ENCODE peak calls at places on chromosomes 5 and 9, in four cellular contexts. One of them, this sample, is unnamed.
A peak's percentile ranks its signal among the peaks of the same experiment; 100 is the strongest.

GRCh38 chr5:17001418-17001817 is 65.3 kb upstream of the MYO10 start:
- DNase-seq in GM12878: no peak
- DNase-seq in HepG2: no peak
- DNase-seq in K562: no peak
- DNase-seq in this sample: no peak

GRCh38 chr5:135079282-135079681 is 45.3 kb upstream of the PITX1 start:
- DNase-seq in GM12878: no peak
- DNase-seq in K562: no peak
- DNase-seq in HepG2: no peak
- DNase-seq in this sample: no peak

GRCh38 chr5:141050622-141051525 is at the start of gene PCDHB1:
- DNase-seq in HepG2: no peak
- DNase-seq in GM12878: no peak
- DNase-seq in K562: no peak
- DNase-seq in this sample: no peak

GRCh38 chr5:104344809-104345512 is 782.4 kb upstream of the NUDT12 start:
- DNase-seq in K562: no peak
- DNase-seq in HepG2: peak; percentile 3
- DNase-seq in GM12878: no peak
- DNase-seq in this sample: no peak

GRCh38 chr5:120388016-120388781 is 75.9 kb upstream of the PRR16 start:
- DNase-seq in GM12878: no peak
- DNase-seq in HepG2: no peak
- DNase-seq in K562: no peak
- DNase-seq in this sample: no peak

GRCh38 chr9:121393318-121393717 is 23.3 kb upstream of the STOM start:
- DNase-seq in K562: no peak
- DNase-seq in HepG2: no peak
- DNase-seq in GM12878: no peak
- DNase-seq in this sample: no peak

GRCh38 chr9:81588148-81588874 is 101.0 kb downstream of the TLE1 start:
- DNase-seq in GM12878: no peak
- DNase-seq in K562: no peak
- DNase-seq in HepG2: peak; percentile 99
- DNase-seq in this sample: no peak

GRCh38 chr9:78783743-78784142 is 486.8 kb downstream of the PSAT1 start:
- DNase-seq in HepG2: no peak
- DNase-seq in K562: no peak
- DNase-seq in GM12878: no peak
- DNase-seq in this sample: no peak

GRCh38 chr9:117487555-117488175 is 72.8 kb upstream of the ASTN2 start:
- DNase-seq in HepG2: peak; percentile 72
- DNase-seq in GM12878: peak; percentile 7
- DNase-seq in K562: peak; percentile 65
- DNase-seq in this sample: peak; percentile 84

GRCh38 chr5:59218424-59219045 is 635.7 kb downstream of the RAB3C start:
- DNase-seq in HepG2: peak; percentile 8
- DNase-seq in GM12878: no peak
- DNase-seq in K562: no peak
- DNase-seq in this sample: no peak

GRCh38 chr5:149853019-149853648 is 91.5 kb downstream of the PDE6A start:
- DNase-seq in HepG2: peak; percentile 58
- DNase-seq in K562: peak; percentile 70
- DNase-seq in GM12878: no peak
- DNase-seq in this sample: peak; percentile 75

GRCh38 chr9:134858051-134858841 is 22.4 kb upstream of the FCN2 start:
- DNase-seq in K562: no peak
- DNase-seq in HepG2: no peak
- DNase-seq in GM12878: peak; percentile 76
- DNase-seq in this sample: no peak

GRCh38 chr9:78292026-78292425 is 4.9 kb upstream of the PSAT1 start:
- DNase-seq in HepG2: no peak
- DNase-seq in K562: no peak
- DNase-seq in GM12878: no peak
- DNase-seq in this sample: no peak

GRCh38 chr9:91301161-91301560 is 60.6 kb downstream of the AUH start:
- DNase-seq in GM12878: no peak
- DNase-seq in K562: no peak
- DNase-seq in HepG2: no peak
- DNase-seq in this sample: no peak

GRCh38 chr5:143355710-143356109 is 47.8 kb downstream of the NR3C1 start:
- DNase-seq in GM12878: no peak
- DNase-seq in K562: peak; percentile 21
- DNase-seq in HepG2: peak; percentile 76
- DNase-seq in this sample: peak; percentile 36

GRCh38 chr9:9718691-9719090 is 894.1 kb downstream of the PTPRD start:
- DNase-seq in K562: no peak
- DNase-seq in GM12878: no peak
- DNase-seq in HepG2: no peak
- DNase-seq in this sample: no peak

GRCh38 chr5:35198096-35198495 is 32.2 kb downstream of the PRLR start:
- DNase-seq in GM12878: no peak
- DNase-seq in K562: no peak
- DNase-seq in HepG2: peak; percentile 24
- DNase-seq in this sample: no peak

GRCh38 chr5:39896706-39897105 is 471.9 kb upstream of the DAB2 start:
- DNase-seq in HepG2: no peak
- DNase-seq in GM12878: no peak
- DNase-seq in K562: no peak
- DNase-seq in this sample: no peak

DNA sequence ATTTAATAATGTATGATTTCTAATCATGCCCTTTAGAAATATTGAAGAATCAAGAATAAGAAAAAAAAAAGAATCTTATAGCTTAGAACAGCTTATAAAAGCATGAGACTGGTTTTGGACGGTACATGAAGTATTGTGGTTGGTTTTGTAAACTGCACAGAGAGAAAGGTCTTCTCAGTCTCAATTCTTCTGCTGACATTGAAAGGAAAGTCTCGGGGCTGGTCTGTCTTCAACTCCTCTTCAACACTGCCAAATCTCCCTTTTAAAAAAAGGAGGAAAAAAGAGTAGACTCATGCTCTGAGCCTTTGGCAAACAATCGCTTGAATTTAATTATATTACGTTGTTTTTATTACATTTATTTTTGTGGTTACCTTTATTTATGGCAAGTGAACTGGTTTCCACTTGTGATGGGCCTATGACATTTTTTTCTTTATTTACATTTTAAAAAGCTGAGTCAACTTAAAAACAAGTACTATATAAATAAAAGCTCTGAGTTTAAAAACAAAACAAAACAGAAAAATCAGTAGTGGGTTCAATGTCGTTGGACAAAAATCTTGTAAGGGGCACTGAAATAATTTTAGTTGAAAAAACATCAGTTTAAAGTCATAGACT is 32.8 kb upstream of the EBF1 start:
- DNase-seq in GM12878: no peak
- DNase-seq in K562: no peak
- DNase-seq in HepG2: no peak
- DNase-seq in this sample: no peak
- TF ChIP-seq TARDBP in GM12878: no peak
- TF ChIP-seq TARDBP in K562: no peak
- TF ChIP-seq TARDBP in HepG2: no peak
- TF ChIP-seq TARDBP in this sample: no peak

GRCh38 chr9:96420468-96421219 is 2.5 kb upstream of the ZNF367 start:
- DNase-seq in K562: no peak
- DNase-seq in GM12878: peak; percentile 61
- DNase-seq in HepG2: peak; percentile 97
- DNase-seq in this sample: no peak
- TF ChIP-seq BHLHE40 in K562: no peak
- TF ChIP-seq BHLHE40 in GM12878: peak; percentile 9
- TF ChIP-seq BHLHE40 in HepG2: no peak
- TF ChIP-seq BHLHE40 in this sample: no peak

DNA sequence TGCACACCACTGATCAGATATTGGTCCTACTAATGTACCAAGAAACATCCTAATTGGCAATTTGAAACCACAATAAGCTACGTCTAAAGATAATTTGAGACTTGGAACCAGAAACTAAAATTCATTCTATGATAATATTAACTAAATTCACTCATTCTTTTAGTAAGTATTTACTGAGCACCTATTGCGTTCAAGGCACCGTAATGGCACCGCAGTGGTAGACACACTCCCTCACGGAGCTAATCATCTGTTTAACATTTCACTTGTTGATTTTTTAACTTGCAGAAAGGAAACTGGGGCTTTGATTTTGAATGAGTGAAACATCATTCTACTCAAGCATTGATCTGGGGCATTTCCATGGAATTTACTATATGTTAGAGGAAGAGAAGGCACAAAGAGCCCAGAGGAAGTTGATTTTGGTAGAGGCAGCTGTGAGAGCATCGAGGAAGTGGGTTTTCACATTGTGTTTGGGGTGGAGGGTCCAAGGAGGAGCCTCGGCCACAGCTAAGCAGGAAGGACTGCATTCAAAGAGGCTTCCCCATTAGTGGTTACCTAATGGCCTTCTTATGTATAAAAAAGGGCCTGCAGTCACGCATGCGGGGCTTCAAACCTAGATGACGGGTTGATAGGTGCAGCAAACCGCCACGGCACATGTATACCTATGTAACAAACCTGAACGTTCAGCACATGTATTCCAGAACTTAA is 7.1 kb downstream of the RAPGEF1 start:
- DNase-seq in HepG2: no peak
- DNase-seq in K562: no peak
- DNase-seq in GM12878: no peak
- DNase-seq in this sample: no peak
- TF ChIP-seq TARDBP in HepG2: no peak
- TF ChIP-seq TARDBP in K562: no peak
- TF ChIP-seq TARDBP in GM12878: no peak
- TF ChIP-seq TARDBP in this sample: no peak

DNA sequence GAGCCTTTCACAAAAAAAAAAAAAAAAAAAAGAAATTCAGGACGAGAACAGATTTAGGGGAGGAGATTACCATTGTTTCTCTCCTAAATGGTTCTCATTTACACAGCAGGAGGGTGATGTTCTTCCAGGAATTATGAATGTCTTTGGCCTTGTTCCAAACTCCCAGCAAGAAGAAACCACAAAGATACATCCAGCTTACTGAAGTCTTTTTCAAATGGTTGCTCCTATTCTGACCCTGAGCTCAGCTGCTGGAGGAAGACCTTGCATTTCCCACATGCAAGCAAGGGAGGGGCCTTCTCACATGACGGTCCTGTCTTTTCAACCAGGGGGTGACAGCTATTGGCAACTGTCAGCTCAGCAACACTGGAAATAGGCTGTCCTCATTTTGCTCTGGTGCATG is 203.0 kb upstream of the VLDLR start:
- DNase-seq in K562: no peak
- DNase-seq in GM12878: no peak
- DNase-seq in HepG2: no peak
- DNase-seq in this sample: no peak
- TF ChIP-seq BHLHE40 in K562: no peak
- TF ChIP-seq BHLHE40 in GM12878: no peak
- TF ChIP-seq BHLHE40 in HepG2: no peak
- TF ChIP-seq BHLHE40 in this sample: no peak

GRCh38 chr5:43602456-43602817 is 543 bp upstream of the NNT start:
- DNase-seq in GM12878: no peak
- DNase-seq in HepG2: peak; percentile 30
- DNase-seq in K562: peak; percentile 34
- DNase-seq in this sample: peak; percentile 50
- TF ChIP-seq TARDBP in GM12878: no peak
- TF ChIP-seq TARDBP in HepG2: no peak
- TF ChIP-seq TARDBP in K562: no peak
- TF ChIP-seq TARDBP in this sample: no peak

GRCh38 chr9:111482656-111483418 is 1.3 kb downstream of the ECPAS start:
- DNase-seq in GM12878: no peak
- DNase-seq in HepG2: peak; percentile 57
- DNase-seq in K562: peak; percentile 76
- DNase-seq in this sample: peak; percentile 60

GRCh38 chr9:111483862-111484563 is at the start of gene ECPAS:
- DNase-seq in GM12878: no peak
- DNase-seq in HepG2: peak; percentile 74
- DNase-seq in K562: peak; percentile 77
- DNase-seq in this sample: peak; percentile 79

GRCh38 chr9:111481885-111482636 is 2.1 kb downstream of the ECPAS start:
- DNase-seq in GM12878: no peak
- DNase-seq in HepG2: peak; percentile 62
- DNase-seq in K562: no peak
- DNase-seq in this sample: peak; percentile 41

GRCh38 chr9:111484564-111484878 is 338 bp upstream of the ECPAS start:
- DNase-seq in HepG2: no peak
- DNase-seq in GM12878: no peak
- DNase-seq in K562: no peak
- DNase-seq in this sample: no peak

DNA sequence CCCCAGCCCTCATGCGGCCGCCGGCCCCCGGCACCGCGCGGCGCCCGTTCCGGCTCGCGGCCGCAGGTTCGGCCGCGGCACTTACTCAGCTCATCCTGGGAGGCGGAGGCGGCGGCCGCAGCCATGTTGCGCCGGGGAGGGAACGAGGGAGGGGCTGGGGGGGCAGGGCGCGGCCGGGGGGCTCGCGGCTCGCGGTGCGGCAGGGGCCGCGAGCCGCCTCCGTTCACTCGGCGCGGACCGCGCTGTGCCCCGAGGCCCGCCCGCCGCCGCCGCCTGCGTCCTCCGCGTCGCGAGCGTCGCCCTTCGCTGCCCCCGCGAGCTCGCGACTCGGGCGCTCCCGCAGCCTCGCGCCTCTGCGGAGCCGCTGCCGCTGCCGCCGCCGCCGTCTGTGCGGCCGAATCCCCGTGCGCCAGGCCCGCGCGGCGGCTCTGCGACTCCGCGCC is 743 bp downstream of the ECPAS start:
- DNase-seq in GM12878: no peak
- DNase-seq in HepG2: peak; percentile 6
- DNase-seq in K562: peak; percentile 75
- DNase-seq in this sample: peak; percentile 56
- TF ChIP-seq BHLHE40 in GM12878: no peak
- TF ChIP-seq BHLHE40 in HepG2: no peak
- TF ChIP-seq BHLHE40 in K562: no peak
- TF ChIP-seq BHLHE40 in this sample: no peak

GRCh38 chr5:61623401-61624069 is 291.5 kb downstream of the ZSWIM6 start:
- DNase-seq in K562: peak; percentile 17
- DNase-seq in GM12878: no peak
- DNase-seq in HepG2: peak; percentile 5
- DNase-seq in this sample: peak; percentile 24
- TF ChIP-seq TARDBP in K562: no peak
- TF ChIP-seq TARDBP in GM12878: no peak
- TF ChIP-seq TARDBP in HepG2: no peak
- TF ChIP-seq TARDBP in this sample: no peak

GRCh38 chr5:78129632-78130031 is 164.9 kb downstream of the AP3B1 start:
- DNase-seq in K562: no peak
- DNase-seq in HepG2: no peak
- DNase-seq in GM12878: no peak
- DNase-seq in this sample: no peak
- TF ChIP-seq BHLHE40 in K562: no peak
- TF ChIP-seq BHLHE40 in HepG2: no peak
- TF ChIP-seq BHLHE40 in GM12878: no peak
- TF ChIP-seq BHLHE40 in this sample: no peak

GRCh38 chr5:176175101-176175852 is 62.9 kb upstream of the SIMC1 start:
- DNase-seq in GM12878: no peak
- DNase-seq in HepG2: no peak
- DNase-seq in K562: no peak
- DNase-seq in this sample: no peak
- TF ChIP-seq TARDBP in GM12878: no peak
- TF ChIP-seq TARDBP in HepG2: no peak
- TF ChIP-seq TARDBP in K562: no peak
- TF ChIP-seq TARDBP in this sample: no peak

This sample was measured in HEK293T.